ENCODE peak calls at places on chromosome 22, in five cellular contexts. One of them, this sample, is unnamed.

GRCh38 chr22:20438066-20438677 is 547 bp upstream of the SCARF2 start:
- DNase-seq in NB4: no peak
- DNase-seq in pancreas: no peak
- DNase-seq in A549: no peak
- DNase-seq in cardiac muscle cell: peak
- DNase-seq in this sample: no peak

GRCh38 chr22:46331496-46331895 is 4.0 kb upstream of the TRMU start:
- DNase-seq in cardiac muscle cell: no peak
- DNase-seq in NB4: no peak
- DNase-seq in pancreas: peak
- DNase-seq in A549: no peak
- DNase-seq in this sample: no peak

GRCh38 chr22:49999063-49999900 is 13.3 kb downstream of the IL17REL start:
- DNase-seq in NB4: no peak
- DNase-seq in cardiac muscle cell: no peak
- DNase-seq in A549: no peak
- DNase-seq in pancreas: peak
- DNase-seq in this sample: no peak

GRCh38 chr22:33247758-33248157 is 189.6 kb upstream of the SYN3 start:
- DNase-seq in A549: no peak
- DNase-seq in cardiac muscle cell: peak
- DNase-seq in pancreas: no peak
- DNase-seq in NB4: no peak
- DNase-seq in this sample: no peak

GRCh38 chr22:25518000-25518663 is 46.3 kb upstream of the GRK3 start:
- DNase-seq in pancreas: no peak
- DNase-seq in A549: no peak
- DNase-seq in cardiac muscle cell: no peak
- DNase-seq in NB4: no peak
- DNase-seq in this sample: no peak

GRCh38 chr22:40567106-40567505 is 69.4 kb downstream of the MRTFA start:
- DNase-seq in cardiac muscle cell: no peak
- DNase-seq in NB4: no peak
- DNase-seq in A549: no peak
- DNase-seq in pancreas: no peak
- DNase-seq in this sample: peak

GRCh38 chr22:50261615-50262459 is at the start of gene MAPK12:
- DNase-seq in pancreas: no peak
- DNase-seq in cardiac muscle cell: peak
- DNase-seq in NB4: peak
- DNase-seq in A549: no peak
- DNase-seq in this sample: no peak

GRCh38 chr22:30334601-30335000 is 7.9 kb upstream of the TBC1D10A start:
- DNase-seq in A549: no peak
- DNase-seq in NB4: no peak
- DNase-seq in cardiac muscle cell: no peak
- DNase-seq in pancreas: no peak
- DNase-seq in this sample: no peak

GRCh38 chr22:48573766-48574165 is 1253.9 kb downstream of the BRD1 start:
- DNase-seq in A549: no peak
- DNase-seq in cardiac muscle cell: no peak
- DNase-seq in pancreas: no peak
- DNase-seq in NB4: no peak
- DNase-seq in this sample: no peak

GRCh38 chr22:25232301-25232700 is 12.9 kb downstream of the CRYBB2 start:
- DNase-seq in cardiac muscle cell: peak
- DNase-seq in pancreas: no peak
- DNase-seq in NB4: no peak
- DNase-seq in A549: no peak
- DNase-seq in this sample: no peak

GRCh38 chr22:27512283-27512761 is 289.2 kb downstream of the MN1 start:
- DNase-seq in pancreas: peak
- DNase-seq in cardiac muscle cell: peak
- DNase-seq in A549: peak
- DNase-seq in NB4: no peak
- DNase-seq in this sample: peak

GRCh38 chr22:45879552-45879949 is 97.4 kb downstream of the WNT7B start:
- DNase-seq in pancreas: no peak
- DNase-seq in cardiac muscle cell: no peak
- DNase-seq in NB4: no peak
- DNase-seq in A549: no peak
- DNase-seq in this sample: no peak

GRCh38 chr22:29626497-29627195 is 23.2 kb downstream of the NF2 start:
- DNase-seq in A549: no peak
- DNase-seq in NB4: peak
- DNase-seq in cardiac muscle cell: peak
- DNase-seq in pancreas: no peak
- DNase-seq in this sample: peak

GRCh38 chr22:17807571-17808410 is 33.5 kb upstream of the BID start:
- DNase-seq in cardiac muscle cell: peak
- DNase-seq in NB4: no peak
- DNase-seq in pancreas: no peak
- DNase-seq in A549: no peak
- DNase-seq in this sample: no peak

GRCh38 chr22:42799061-42799460 is 58.0 kb downstream of the ARFGAP3 start:
- DNase-seq in cardiac muscle cell: no peak
- DNase-seq in pancreas: no peak
- DNase-seq in A549: no peak
- DNase-seq in NB4: no peak
- DNase-seq in this sample: no peak

GRCh38 chr22:45999379-45999971 is 22.5 kb upstream of the WNT7B start:
- DNase-seq in A549: no peak
- DNase-seq in pancreas: peak
- DNase-seq in cardiac muscle cell: no peak
- DNase-seq in NB4: no peak
- DNase-seq in this sample: no peak

GRCh38 chr22:50267591-50268390 is 2.4 kb downstream of the MAPK11 start:
- DNase-seq in NB4: no peak
- DNase-seq in cardiac muscle cell: peak
- DNase-seq in A549: peak
- DNase-seq in pancreas: peak
- DNase-seq in this sample: peak

GRCh38 chr22:30860176-30861105 is 108.1 kb downstream of the MORC2 start:
- DNase-seq in cardiac muscle cell: no peak
- DNase-seq in A549: no peak
- DNase-seq in pancreas: no peak
- DNase-seq in NB4: no peak
- DNase-seq in this sample: no peak

GRCh38 chr22:27252282-27253049 is 549.1 kb downstream of the MN1 start:
- DNase-seq in NB4: peak
- DNase-seq in cardiac muscle cell: peak
- DNase-seq in pancreas: no peak
- DNase-seq in A549: peak
- DNase-seq in this sample: peak

GRCh38 chr22:28002181-28002700 is 83.2 kb upstream of the PITPNB start:
- DNase-seq in cardiac muscle cell: peak
- DNase-seq in NB4: no peak
- DNase-seq in pancreas: no peak
- DNase-seq in A549: no peak
- DNase-seq in this sample: peak

GRCh38 chr22:19307872-19308271 is 16.4 kb upstream of the CLTCL1 start:
- DNase-seq in cardiac muscle cell: no peak
- DNase-seq in A549: no peak
- DNase-seq in pancreas: no peak
- DNase-seq in NB4: no peak
- DNase-seq in this sample: no peak

GRCh38 chr22:19206287-19206686 is 27.8 kb upstream of the SLC25A1 start:
- DNase-seq in pancreas: no peak
- DNase-seq in cardiac muscle cell: no peak
- DNase-seq in NB4: no peak
- DNase-seq in A549: no peak
- DNase-seq in this sample: no peak

GRCh38 chr22:29780781-29781676 is 13.9 kb downstream of the UQCR10 start:
- DNase-seq in pancreas: no peak
- DNase-seq in NB4: no peak
- DNase-seq in cardiac muscle cell: peak
- DNase-seq in A549: no peak
- DNase-seq in this sample: peak

GRCh38 chr22:40044870-40045834 is 50.4 kb downstream of the FAM83F start:
- DNase-seq in pancreas: peak
- DNase-seq in NB4: peak
- DNase-seq in A549: peak
- DNase-seq in cardiac muscle cell: peak
- DNase-seq in this sample: no peak

GRCh38 chr22:17797721-17798559 is 23.7 kb upstream of the BID start:
- DNase-seq in pancreas: no peak
- DNase-seq in cardiac muscle cell: no peak
- DNase-seq in NB4: peak
- DNase-seq in A549: no peak
- DNase-seq in this sample: no peak

DNA sequence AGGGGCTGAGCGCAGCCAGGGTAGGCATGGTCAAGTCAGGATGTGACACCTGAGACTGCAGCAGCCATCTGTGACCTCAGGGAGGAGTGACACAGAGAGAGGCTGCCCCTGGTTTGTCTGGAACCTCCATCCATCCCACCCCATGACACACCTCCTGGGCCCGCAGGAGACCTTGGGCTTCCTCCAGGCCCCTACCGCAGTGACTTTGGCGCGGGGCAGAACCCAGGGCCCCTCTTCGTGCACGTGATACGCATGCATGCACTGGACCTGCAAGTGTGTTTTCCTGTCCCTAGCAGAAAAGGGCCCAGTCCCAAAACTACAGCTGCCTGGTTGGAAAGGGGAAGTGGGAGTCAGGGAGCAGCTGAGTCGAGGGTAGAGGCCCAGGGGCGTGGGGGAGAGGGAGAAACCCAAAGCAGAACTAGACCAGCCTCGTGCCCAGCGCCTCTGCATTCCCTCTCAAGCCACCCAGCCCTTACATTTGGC is 7.9 kb upstream of the CYTH4 start:
- DNase-seq in NB4: peak
- DNase-seq in A549: no peak
- DNase-seq in cardiac muscle cell: no peak
- DNase-seq in pancreas: no peak
- DNase-seq in this sample: no peak
- TF ChIP-seq CTCF in NB4: no peak
- TF ChIP-seq CTCF in A549: no peak
- TF ChIP-seq CTCF in cardiac muscle cell: no peak
- TF ChIP-seq CTCF in pancreas: no peak
- TF ChIP-seq CTCF in this sample: no peak

GRCh38 chr22:38886333-38886732 is 14.3 kb upstream of the CBX6 start:
- DNase-seq in NB4: no peak
- DNase-seq in pancreas: no peak
- DNase-seq in A549: no peak
- DNase-seq in cardiac muscle cell: no peak
- DNase-seq in this sample: no peak

GRCh38 chr22:38890377-38890776 is 18.4 kb upstream of the CBX6 start:
- DNase-seq in NB4: no peak
- DNase-seq in A549: no peak
- DNase-seq in cardiac muscle cell: no peak
- DNase-seq in pancreas: no peak
- DNase-seq in this sample: no peak
- TF ChIP-seq CTCF in NB4: no peak
- TF ChIP-seq CTCF in A549: no peak
- TF ChIP-seq CTCF in cardiac muscle cell: no peak
- TF ChIP-seq CTCF in pancreas: no peak
- TF ChIP-seq CTCF in this sample: no peak

GRCh38 chr22:38789606-38790005 is 4.3 kb downstream of the DNAL4 start:
- DNase-seq in NB4: no peak
- DNase-seq in cardiac muscle cell: no peak
- DNase-seq in A549: no peak
- DNase-seq in pancreas: no peak
- DNase-seq in this sample: no peak

GRCh38 chr22:38792833-38793232 is 1.1 kb downstream of the DNAL4 start:
- DNase-seq in cardiac muscle cell: peak
- DNase-seq in A549: no peak
- DNase-seq in NB4: peak
- DNase-seq in pancreas: no peak
- DNase-seq in this sample: peak

GRCh38 chr22:38795569-38795968 is 1.6 kb upstream of the DNAL4 start:
- DNase-seq in NB4: no peak
- DNase-seq in pancreas: no peak
- DNase-seq in cardiac muscle cell: no peak
- DNase-seq in A549: no peak
- DNase-seq in this sample: no peak

GRCh38 chr22:38796262-38796957 is 2.5 kb upstream of the DNAL4 start:
- DNase-seq in cardiac muscle cell: peak
- DNase-seq in NB4: no peak
- DNase-seq in pancreas: no peak
- DNase-seq in A549: no peak
- DNase-seq in this sample: peak

DNA sequence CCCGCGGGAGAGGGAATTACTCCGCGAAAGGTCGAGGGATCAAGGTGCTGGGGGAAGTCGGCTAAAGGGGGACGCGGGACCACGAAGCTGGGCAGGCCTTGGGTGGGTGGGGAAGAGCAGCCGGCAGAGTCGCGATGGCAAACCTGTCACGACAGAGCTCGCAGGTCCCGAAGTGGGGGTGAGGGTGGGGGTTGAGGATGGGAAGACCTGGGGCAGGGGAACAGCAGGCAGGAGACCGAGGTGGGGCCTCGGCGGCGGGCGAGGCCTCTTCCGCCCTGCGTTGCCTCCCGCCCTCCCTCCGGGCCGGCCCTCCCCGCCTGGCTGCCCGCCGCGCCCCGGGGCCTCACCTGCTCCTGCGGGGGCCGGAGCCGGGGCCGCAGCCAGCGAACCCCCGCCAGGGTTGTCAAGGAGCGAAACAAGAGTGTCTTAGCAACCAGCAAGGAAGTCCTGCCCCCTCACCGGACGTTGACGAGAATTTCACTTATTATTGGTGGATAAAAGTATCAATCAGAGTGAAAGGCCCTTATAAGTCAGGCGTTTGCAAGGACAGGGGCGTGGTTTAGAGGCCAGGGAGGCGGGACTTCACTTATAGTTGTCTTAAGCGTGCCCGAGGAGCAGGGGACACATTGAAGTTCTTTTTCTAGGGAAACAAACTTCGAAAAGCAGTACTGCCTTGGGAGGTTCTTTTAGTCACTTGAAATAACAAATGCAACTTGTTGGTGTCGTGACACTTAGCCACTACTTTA is at the start of gene DNAL4:
- DNase-seq in A549: peak
- DNase-seq in pancreas: peak
- DNase-seq in cardiac muscle cell: peak
- DNase-seq in NB4: peak
- DNase-seq in this sample: peak
- TF ChIP-seq CTCF in A549: no peak
- TF ChIP-seq CTCF in pancreas: no peak
- TF ChIP-seq CTCF in cardiac muscle cell: no peak
- TF ChIP-seq CTCF in NB4: no peak
- TF ChIP-seq CTCF in this sample: no peak

DNA sequence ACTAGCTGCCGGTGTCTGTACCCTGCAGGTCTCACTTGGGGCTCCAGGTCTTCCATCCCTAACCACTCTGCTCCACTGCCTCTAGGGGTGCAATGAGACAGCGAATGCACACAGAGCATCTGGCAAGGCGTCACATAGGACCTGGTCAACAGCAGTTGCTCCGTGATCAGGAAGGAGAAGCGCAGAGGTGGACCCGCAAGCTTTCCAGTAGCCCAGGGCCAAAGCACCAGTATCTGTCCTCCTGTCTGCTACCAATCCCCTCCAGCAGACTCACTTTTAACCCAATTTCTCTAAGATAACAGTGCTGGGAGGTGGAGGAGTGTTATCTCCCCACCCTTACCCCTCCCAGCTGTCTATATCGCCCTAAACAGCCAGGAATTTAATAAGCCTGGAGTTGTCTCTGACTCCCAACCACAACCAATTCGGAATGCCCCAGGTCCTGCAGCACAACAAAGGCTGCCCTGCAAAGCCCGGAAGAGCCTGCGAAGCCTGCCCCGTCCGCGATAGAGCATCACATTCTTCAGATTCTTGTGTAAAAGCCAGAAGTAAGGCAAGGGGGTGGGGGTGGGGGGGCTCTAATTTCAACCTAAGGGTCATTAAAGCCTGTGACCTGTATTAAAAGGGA is 19.3 kb downstream of the MYH9 start:
- DNase-seq in A549: peak
- DNase-seq in NB4: no peak
- DNase-seq in cardiac muscle cell: peak
- DNase-seq in pancreas: no peak
- DNase-seq in this sample: peak
- TF ChIP-seq CTCF in A549: no peak
- TF ChIP-seq CTCF in NB4: no peak
- TF ChIP-seq CTCF in cardiac muscle cell: peak
- TF ChIP-seq CTCF in pancreas: no peak
- TF ChIP-seq CTCF in this sample: peak